ENCODE peak calls at places on chromosomes 2 and 18, in nine cellular contexts. One of them, this sample, is unnamed.

GRCh38 chr2:204321910-204322765 is 223.1 kb upstream of the PARD3B start:
- DNase-seq in psoas muscle: peak
- DNase-seq in endothelial cell: no peak
- DNase-seq in transverse colon: no peak
- DNase-seq in coronary artery: no peak
- DNase-seq in dorsolateral prefrontal cortex: no peak
- DNase-seq in cardiac muscle cell: peak
- DNase-seq in thoracic aorta: no peak
- DNase-seq in tibial nerve: no peak
- DNase-seq in this sample: no peak

GRCh38 chr2:196939381-196939780 is 12.9 kb upstream of the PGAP1 start:
- DNase-seq in psoas muscle: no peak
- DNase-seq in endothelial cell: no peak
- DNase-seq in transverse colon: no peak
- DNase-seq in coronary artery: no peak
- DNase-seq in dorsolateral prefrontal cortex: no peak
- DNase-seq in cardiac muscle cell: peak
- DNase-seq in thoracic aorta: no peak
- DNase-seq in tibial nerve: no peak
- DNase-seq in this sample: no peak

GRCh38 chr18:44536041-44536440 is 144.6 kb upstream of the SETBP1 start:
- DNase-seq in psoas muscle: no peak
- DNase-seq in endothelial cell: no peak
- DNase-seq in transverse colon: no peak
- DNase-seq in coronary artery: no peak
- DNase-seq in dorsolateral prefrontal cortex: no peak
- DNase-seq in cardiac muscle cell: peak
- DNase-seq in thoracic aorta: no peak
- DNase-seq in tibial nerve: no peak
- DNase-seq in this sample: no peak

GRCh38 chr2:241892299-241893137 is 23.0 kb downstream of the RTP5 start:
- DNase-seq in psoas muscle: peak
- DNase-seq in endothelial cell: no peak
- DNase-seq in transverse colon: no peak
- DNase-seq in coronary artery: no peak
- DNase-seq in dorsolateral prefrontal cortex: no peak
- DNase-seq in cardiac muscle cell: peak
- DNase-seq in thoracic aorta: no peak
- DNase-seq in tibial nerve: no peak
- DNase-seq in this sample: no peak

GRCh38 chr2:58967736-58968135 is 726.6 kb upstream of the FANCL start:
- DNase-seq in psoas muscle: no peak
- DNase-seq in endothelial cell: no peak
- DNase-seq in transverse colon: peak
- DNase-seq in coronary artery: no peak
- DNase-seq in dorsolateral prefrontal cortex: peak
- DNase-seq in cardiac muscle cell: no peak
- DNase-seq in thoracic aorta: no peak
- DNase-seq in tibial nerve: peak
- DNase-seq in this sample: no peak

GRCh38 chr2:133959066-133959465 is 294.8 kb upstream of the MGAT5 start:
- DNase-seq in psoas muscle: no peak
- DNase-seq in endothelial cell: no peak
- DNase-seq in transverse colon: no peak
- DNase-seq in coronary artery: no peak
- DNase-seq in dorsolateral prefrontal cortex: no peak
- DNase-seq in cardiac muscle cell: no peak
- DNase-seq in thoracic aorta: no peak
- DNase-seq in tibial nerve: no peak
- DNase-seq in this sample: no peak

GRCh38 chr2:35973132-35973736 is 382.3 kb upstream of the CRIM1 start:
- DNase-seq in psoas muscle: no peak
- DNase-seq in endothelial cell: peak
- DNase-seq in transverse colon: no peak
- DNase-seq in coronary artery: no peak
- DNase-seq in dorsolateral prefrontal cortex: peak
- DNase-seq in cardiac muscle cell: peak
- DNase-seq in thoracic aorta: no peak
- DNase-seq in tibial nerve: no peak
- DNase-seq in this sample: no peak

GRCh38 chr2:133941666-133942065 is 312.2 kb upstream of the MGAT5 start:
- DNase-seq in psoas muscle: no peak
- DNase-seq in endothelial cell: no peak
- DNase-seq in transverse colon: no peak
- DNase-seq in coronary artery: no peak
- DNase-seq in dorsolateral prefrontal cortex: no peak
- DNase-seq in cardiac muscle cell: no peak
- DNase-seq in thoracic aorta: no peak
- DNase-seq in tibial nerve: no peak
- DNase-seq in this sample: no peak

GRCh38 chr2:237497820-237498128 is 10.7 kb downstream of the MLPH start:
- DNase-seq in psoas muscle: peak
- DNase-seq in endothelial cell: no peak
- DNase-seq in transverse colon: no peak
- DNase-seq in coronary artery: no peak
- DNase-seq in dorsolateral prefrontal cortex: no peak
- DNase-seq in cardiac muscle cell: peak
- DNase-seq in thoracic aorta: no peak
- DNase-seq in tibial nerve: peak
- DNase-seq in this sample: no peak

GRCh38 chr2:62217421-62217820 is 21.5 kb downstream of the B3GNT2 start:
- DNase-seq in psoas muscle: no peak
- DNase-seq in endothelial cell: no peak
- DNase-seq in transverse colon: no peak
- DNase-seq in coronary artery: peak
- DNase-seq in dorsolateral prefrontal cortex: no peak
- DNase-seq in cardiac muscle cell: no peak
- DNase-seq in thoracic aorta: no peak
- DNase-seq in tibial nerve: no peak
- DNase-seq in this sample: no peak

GRCh38 chr2:62217980-62218379 is 22.1 kb downstream of the B3GNT2 start:
- DNase-seq in psoas muscle: no peak
- DNase-seq in endothelial cell: no peak
- DNase-seq in transverse colon: no peak
- DNase-seq in coronary artery: no peak
- DNase-seq in dorsolateral prefrontal cortex: no peak
- DNase-seq in cardiac muscle cell: peak
- DNase-seq in thoracic aorta: no peak
- DNase-seq in tibial nerve: no peak
- DNase-seq in this sample: no peak

GRCh38 chr2:62216113-62216512 is 20.2 kb downstream of the B3GNT2 start:
- DNase-seq in psoas muscle: no peak
- DNase-seq in endothelial cell: no peak
- DNase-seq in transverse colon: no peak
- DNase-seq in coronary artery: no peak
- DNase-seq in dorsolateral prefrontal cortex: no peak
- DNase-seq in cardiac muscle cell: no peak
- DNase-seq in thoracic aorta: no peak
- DNase-seq in tibial nerve: no peak
- DNase-seq in this sample: no peak

GRCh38 chr2:62216616-62217015 is 20.7 kb downstream of the B3GNT2 start:
- DNase-seq in psoas muscle: no peak
- DNase-seq in endothelial cell: no peak
- DNase-seq in transverse colon: peak
- DNase-seq in coronary artery: peak
- DNase-seq in dorsolateral prefrontal cortex: no peak
- DNase-seq in cardiac muscle cell: peak
- DNase-seq in thoracic aorta: no peak
- DNase-seq in tibial nerve: peak
- DNase-seq in this sample: no peak

GRCh38 chr2:62215306-62216064 is 19.6 kb downstream of the B3GNT2 start:
- DNase-seq in psoas muscle: no peak
- DNase-seq in endothelial cell: peak
- DNase-seq in transverse colon: peak
- DNase-seq in coronary artery: peak
- DNase-seq in dorsolateral prefrontal cortex: no peak
- DNase-seq in cardiac muscle cell: peak
- DNase-seq in thoracic aorta: no peak
- DNase-seq in tibial nerve: no peak
- DNase-seq in this sample: no peak
- TF ChIP-seq CTCF in psoas muscle: no peak
- TF ChIP-seq CTCF in endothelial cell: no peak
- TF ChIP-seq CTCF in transverse colon: no peak
- TF ChIP-seq CTCF in coronary artery: no peak
- TF ChIP-seq CTCF in dorsolateral prefrontal cortex: no peak
- TF ChIP-seq CTCF in cardiac muscle cell: no peak
- TF ChIP-seq CTCF in thoracic aorta: no peak
- TF ChIP-seq CTCF in tibial nerve: no peak
- TF ChIP-seq CTCF in this sample: no peak

GRCh38 chr2:143264851-143265250 is 135.6 kb downstream of the ARHGAP15 start:
- DNase-seq in psoas muscle: no peak
- DNase-seq in endothelial cell: no peak
- DNase-seq in transverse colon: no peak
- DNase-seq in coronary artery: no peak
- DNase-seq in dorsolateral prefrontal cortex: no peak
- DNase-seq in cardiac muscle cell: peak
- DNase-seq in thoracic aorta: no peak
- DNase-seq in tibial nerve: peak
- DNase-seq in this sample: no peak

GRCh38 chr2:143261986-143262784 is 133.0 kb downstream of the ARHGAP15 start:
- DNase-seq in psoas muscle: no peak
- DNase-seq in endothelial cell: no peak
- DNase-seq in transverse colon: peak
- DNase-seq in coronary artery: no peak
- DNase-seq in dorsolateral prefrontal cortex: no peak
- DNase-seq in cardiac muscle cell: no peak
- DNase-seq in thoracic aorta: no peak
- DNase-seq in tibial nerve: no peak
- DNase-seq in this sample: no peak

GRCh38 chr2:143258126-143258892 is 129.1 kb downstream of the ARHGAP15 start:
- DNase-seq in psoas muscle: no peak
- DNase-seq in endothelial cell: no peak
- DNase-seq in transverse colon: no peak
- DNase-seq in coronary artery: no peak
- DNase-seq in dorsolateral prefrontal cortex: no peak
- DNase-seq in cardiac muscle cell: no peak
- DNase-seq in thoracic aorta: no peak
- DNase-seq in tibial nerve: no peak
- DNase-seq in this sample: no peak

GRCh38 chr2:143259368-143259958 is 130.2 kb downstream of the ARHGAP15 start:
- DNase-seq in psoas muscle: peak
- DNase-seq in endothelial cell: peak
- DNase-seq in transverse colon: peak
- DNase-seq in coronary artery: no peak
- DNase-seq in dorsolateral prefrontal cortex: peak
- DNase-seq in cardiac muscle cell: peak
- DNase-seq in thoracic aorta: peak
- DNase-seq in tibial nerve: peak
- DNase-seq in this sample: peak

GRCh38 chr2:143263045-143263625 is 133.9 kb downstream of the ARHGAP15 start:
- DNase-seq in psoas muscle: no peak
- DNase-seq in endothelial cell: no peak
- DNase-seq in transverse colon: no peak
- DNase-seq in coronary artery: no peak
- DNase-seq in dorsolateral prefrontal cortex: no peak
- DNase-seq in cardiac muscle cell: no peak
- DNase-seq in thoracic aorta: no peak
- DNase-seq in tibial nerve: no peak
- DNase-seq in this sample: no peak
- TF ChIP-seq CTCF in psoas muscle: no peak
- TF ChIP-seq CTCF in endothelial cell: peak
- TF ChIP-seq CTCF in transverse colon: no peak
- TF ChIP-seq CTCF in coronary artery: no peak
- TF ChIP-seq CTCF in dorsolateral prefrontal cortex: no peak
- TF ChIP-seq CTCF in cardiac muscle cell: no peak
- TF ChIP-seq CTCF in thoracic aorta: no peak
- TF ChIP-seq CTCF in tibial nerve: no peak
- TF ChIP-seq CTCF in this sample: no peak

GRCh38 chr18:58453913-58454317 is 175.0 kb downstream of the ALPK2 start:
- DNase-seq in psoas muscle: no peak
- DNase-seq in endothelial cell: no peak
- DNase-seq in transverse colon: no peak
- DNase-seq in coronary artery: no peak
- DNase-seq in dorsolateral prefrontal cortex: no peak
- DNase-seq in cardiac muscle cell: no peak
- DNase-seq in thoracic aorta: no peak
- DNase-seq in tibial nerve: no peak
- DNase-seq in this sample: no peak
- TF ChIP-seq CTCF in psoas muscle: no peak
- TF ChIP-seq CTCF in endothelial cell: no peak
- TF ChIP-seq CTCF in transverse colon: no peak
- TF ChIP-seq CTCF in coronary artery: no peak
- TF ChIP-seq CTCF in dorsolateral prefrontal cortex: no peak
- TF ChIP-seq CTCF in cardiac muscle cell: no peak
- TF ChIP-seq CTCF in thoracic aorta: no peak
- TF ChIP-seq CTCF in tibial nerve: no peak
- TF ChIP-seq CTCF in this sample: no peak

GRCh38 chr2:60051991-60052390 is 501.5 kb downstream of the BCL11A start:
- DNase-seq in psoas muscle: no peak
- DNase-seq in endothelial cell: no peak
- DNase-seq in transverse colon: no peak
- DNase-seq in coronary artery: no peak
- DNase-seq in dorsolateral prefrontal cortex: no peak
- DNase-seq in cardiac muscle cell: no peak
- DNase-seq in thoracic aorta: no peak
- DNase-seq in tibial nerve: no peak
- DNase-seq in this sample: no peak

GRCh38 chr2:60058781-60059180 is 494.7 kb downstream of the BCL11A start:
- DNase-seq in psoas muscle: no peak
- DNase-seq in endothelial cell: no peak
- DNase-seq in transverse colon: no peak
- DNase-seq in coronary artery: no peak
- DNase-seq in dorsolateral prefrontal cortex: no peak
- DNase-seq in cardiac muscle cell: no peak
- DNase-seq in thoracic aorta: no peak
- DNase-seq in tibial nerve: no peak
- DNase-seq in this sample: no peak

GRCh38 chr2:60047944-60048525 is 505.4 kb downstream of the BCL11A start:
- DNase-seq in psoas muscle: peak
- DNase-seq in endothelial cell: no peak
- DNase-seq in transverse colon: no peak
- DNase-seq in coronary artery: no peak
- DNase-seq in dorsolateral prefrontal cortex: no peak
- DNase-seq in cardiac muscle cell: no peak
- DNase-seq in thoracic aorta: no peak
- DNase-seq in tibial nerve: no peak
- DNase-seq in this sample: no peak

GRCh38 chr2:60054571-60055340 is 498.7 kb downstream of the BCL11A start:
- DNase-seq in psoas muscle: no peak
- DNase-seq in endothelial cell: no peak
- DNase-seq in transverse colon: no peak
- DNase-seq in coronary artery: no peak
- DNase-seq in dorsolateral prefrontal cortex: no peak
- DNase-seq in cardiac muscle cell: no peak
- DNase-seq in thoracic aorta: no peak
- DNase-seq in tibial nerve: no peak
- DNase-seq in this sample: no peak

DNA sequence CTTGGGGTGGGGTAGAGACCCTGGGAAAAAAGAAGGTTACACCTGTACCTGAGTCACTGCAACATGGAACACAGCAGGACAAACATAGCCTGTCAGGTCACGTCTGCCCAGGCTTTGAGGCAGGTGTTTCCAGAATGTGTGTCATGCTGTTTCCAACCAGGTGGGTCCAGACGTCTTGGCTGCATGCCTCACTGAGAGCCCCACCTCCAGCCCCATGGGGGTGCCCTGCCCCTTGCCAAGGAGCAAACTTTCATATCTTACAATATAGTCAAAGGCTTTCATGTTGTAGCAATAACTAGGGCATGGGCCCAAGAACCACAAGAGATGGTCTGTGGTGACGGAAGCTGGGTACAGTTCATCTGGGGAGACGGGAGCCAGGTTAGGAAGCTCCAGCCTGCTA is 499.7 kb downstream of the BCL11A start:
- DNase-seq in psoas muscle: no peak
- DNase-seq in endothelial cell: no peak
- DNase-seq in transverse colon: peak
- DNase-seq in coronary artery: no peak
- DNase-seq in dorsolateral prefrontal cortex: no peak
- DNase-seq in cardiac muscle cell: no peak
- DNase-seq in thoracic aorta: no peak
- DNase-seq in tibial nerve: no peak
- DNase-seq in this sample: no peak
- TF ChIP-seq CTCF in psoas muscle: no peak
- TF ChIP-seq CTCF in endothelial cell: no peak
- TF ChIP-seq CTCF in transverse colon: no peak
- TF ChIP-seq CTCF in coronary artery: no peak
- TF ChIP-seq CTCF in dorsolateral prefrontal cortex: no peak
- TF ChIP-seq CTCF in cardiac muscle cell: no peak
- TF ChIP-seq CTCF in thoracic aorta: no peak
- TF ChIP-seq CTCF in tibial nerve: no peak
- TF ChIP-seq CTCF in this sample: no peak

This sample was measured in nephron progenitor cell.